ENCODE peak calls at places on chromosomes 2 and 18, in six cellular contexts. B is C1 segment of cervical spinal cord; L is KBM-7; P is prostate gland; U is activated CD8-positive, alpha-beta memory T cell treated with anti-CD3 and anti-CD28 coated beads for 24 hours; S is GM20000. D is an unnamed sample.

GRCh38 chr2:6960659-6961058 is 43.4 kb downstream of the RNF144A start:
- DNase-seq in S (no peak), P (peak), L (no peak), B (no peak), U (no peak), D (peak)

GRCh38 chr2:24231461-24231881 is 56.6 kb downstream of the FAM228A start:
- DNase-seq in L (no peak), S (no peak), U (no peak), P (no peak), B (no peak), D (no peak)

GRCh38 chr18:24414349-24415003 is 12.0 kb upstream of the IMPACT start:
- DNase-seq in S (no peak), L (no peak), P (no peak), B (no peak), U (no peak), D (no peak)

GRCh38 chr18:706438-706837 is 6.0 kb downstream of the ENOSF1 start:
- DNase-seq in L (no peak), B (no peak), P (no peak), S (no peak), U (no peak), D (no peak)

GRCh38 chr2:205889073-205889472 is 196.9 kb downstream of the INO80D start:
- DNase-seq in P (no peak), L (no peak), B (no peak), U (no peak), S (no peak), D (no peak)

GRCh38 chr18:23106575-23106974 is 28.7 kb upstream of the CABLES1 start:
- DNase-seq in B (no peak), L (peak), S (no peak), U (no peak), P (peak), D (no peak)

GRCh38 chr18:63904694-63905093 is 3.1 kb upstream of the SERPINB10 start:
- DNase-seq in B (no peak), L (no peak), P (no peak), U (no peak), S (no peak), D (no peak)

GRCh38 chr2:209574515-209574914 is 150.7 kb downstream of the MAP2 start:
- DNase-seq in P (no peak), B (no peak), U (no peak), S (no peak), L (no peak), D (no peak)

GRCh38 chr2:71666094-71666474 is 212.7 kb downstream of the DYSF start:
- DNase-seq in U (no peak), L (no peak), B (no peak), S (no peak), P (no peak), D (no peak)